ENCODE peak calls at places on chromosome 2, in four cellular contexts. U, B, M and I are unnamed samples.

GRCh38 chr2:203164311-203164935 is 74.4 kb upstream of the CYP20A1 start:
- DNase-seq in B (no peak), U (no peak), M (no peak), I (no peak)

GRCh38 chr2:73284296-73285161 is at the start of gene FBXO41:
- DNase-seq in M (peak), U (peak), B (peak), I (peak)

GRCh38 chr2:164831887-164832286 is 9.7 kb downstream of the COBLL1 start:
- DNase-seq in U (no peak), M (no peak), B (no peak), I (no peak)

GRCh38 chr2:148614332-148615049 is 30.1 kb upstream of the EPC2 start:
- DNase-seq in U (peak), B (no peak), M (peak), I (no peak)

GRCh38 chr2:39515273-39515896 is 78.3 kb upstream of the MAP4K3 start:
- DNase-seq in U (no peak), B (peak), M (no peak), I (peak)

GRCh38 chr2:204686415-204686814 is 141.1 kb downstream of the PARD3B start:
- DNase-seq in U (no peak), B (no peak), M (no peak), I (no peak)

GRCh38 chr2:147198651-147199171 is 646.1 kb upstream of the ACVR2A start:
- DNase-seq in B (no peak), M (no peak), U (no peak), I (no peak)

GRCh38 chr2:79585701-79586428 is 73.0 kb downstream of the CTNNA2 start:
- DNase-seq in B (no peak), U (no peak), M (no peak), I (no peak)

GRCh38 chr2:24179683-24180082 is 4.8 kb downstream of the FAM228A start:
- DNase-seq in M (no peak), B (no peak), U (no peak), I (no peak)

GRCh38 chr2:190860985-190861721 is 19.5 kb upstream of the GLS start:
- DNase-seq in U (no peak), M (peak), B (no peak), I (no peak)

GRCh38 chr2:161250864-161251436 is 57.3 kb upstream of the PSMD14 start:
- DNase-seq in U (no peak), B (peak), M (no peak), I (peak)

GRCh38 chr2:112834379-112835014 is 2.1 kb downstream of the IL1B start:
- DNase-seq in B (no peak), U (no peak), M (no peak), I (peak)

DNA sequence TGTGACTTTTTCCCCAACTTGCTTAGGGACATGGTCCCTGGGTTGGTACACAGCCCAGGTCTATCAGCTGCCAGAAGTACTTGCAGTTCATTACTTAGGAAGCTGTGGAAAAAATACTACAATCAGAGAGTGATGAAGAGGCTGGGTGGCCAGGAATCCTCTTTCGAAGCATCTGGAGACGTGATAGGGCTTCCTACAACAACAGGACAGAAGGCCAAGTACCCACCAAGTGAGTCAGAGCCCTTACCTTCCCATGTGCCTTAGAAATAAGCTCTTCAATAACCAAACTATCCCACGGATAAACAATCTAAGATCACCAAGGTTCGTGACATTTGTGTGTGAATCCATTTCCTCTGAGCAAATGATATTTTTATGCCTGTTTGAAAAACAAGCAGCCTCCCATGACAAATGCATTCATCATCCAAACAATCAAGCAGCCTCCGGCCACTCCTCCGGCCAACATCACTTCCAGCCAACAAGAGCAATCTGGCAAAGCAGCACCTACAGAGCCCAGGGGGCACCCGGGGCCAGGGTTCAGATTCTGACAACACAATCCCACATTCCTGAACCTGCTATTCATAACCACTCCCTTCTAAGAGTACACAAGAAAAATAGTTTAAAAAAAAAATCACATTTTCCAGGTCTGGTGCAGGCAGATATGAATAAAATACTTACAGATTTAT is 26.4 kb downstream of the TBC1D8 start:
- DNase-seq in U (no peak), B (no peak), M (no peak), I (peak)
- TF ChIP-seq HDAC6 in U (no peak), B (no peak), M (no peak), I (no peak)

GRCh38 chr2:241553512-241553830 is 5.1 kb upstream of the BOK start:
- DNase-seq in U (no peak), B (no peak), M (no peak), I (no peak)

GRCh38 chr2:241551599-241551997 is 6.9 kb upstream of the BOK start:
- DNase-seq in U (no peak), M (no peak), B (no peak), I (no peak)

GRCh38 chr2:241550616-241551580 is 7.6 kb upstream of the BOK start:
- DNase-seq in M (no peak), U (no peak), B (no peak), I (no peak)

GRCh38 chr2:241553981-241554380 is 4.6 kb upstream of the BOK start:
- DNase-seq in U (no peak), B (no peak), M (no peak), I (no peak)

DNA sequence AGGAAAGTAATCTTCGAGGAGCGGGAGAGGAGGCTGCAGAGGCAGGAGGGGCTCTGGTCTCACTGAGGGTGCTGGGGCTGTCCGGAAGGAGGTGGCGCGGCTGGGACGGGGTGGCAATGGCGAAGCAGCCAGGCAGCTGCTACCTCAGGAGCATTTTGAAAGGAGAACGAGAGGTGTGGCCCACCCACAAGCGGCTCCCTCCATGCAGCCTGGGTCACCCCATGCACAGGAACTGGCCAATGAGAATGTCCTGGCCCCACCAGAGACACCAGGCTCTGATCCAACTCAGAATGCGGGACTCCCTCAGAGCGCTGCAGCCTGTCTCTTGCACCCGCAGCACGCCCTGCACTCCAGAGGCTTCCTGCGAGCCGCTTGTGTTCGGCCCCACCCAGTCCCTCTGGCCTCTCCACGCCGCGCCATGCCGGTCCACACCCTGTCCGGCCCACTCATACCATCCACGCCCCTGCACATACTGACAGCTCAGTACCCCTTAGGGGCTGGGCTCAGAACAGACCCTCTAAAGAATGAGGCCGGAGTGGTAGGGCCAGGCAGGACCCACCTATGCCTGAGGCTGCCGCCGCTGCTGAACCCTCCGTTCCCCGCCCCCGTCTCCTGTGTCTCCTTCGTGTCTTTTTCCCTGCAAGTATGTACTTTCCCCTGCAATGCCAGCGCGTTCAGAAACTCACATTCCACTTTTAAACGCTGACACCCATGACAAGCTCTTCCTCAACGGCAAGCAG is 6.4 kb upstream of the BOK start:
- DNase-seq in M (no peak), B (no peak), U (no peak), I (no peak)
- TF ChIP-seq HDAC6 in M (no peak), B (no peak), U (no peak), I (no peak)

GRCh38 chr2:46162329-46162870 is 134.8 kb upstream of the EPAS1 start:
- DNase-seq in B (no peak), M (no peak), U (no peak), I (no peak)
- TF ChIP-seq HDAC6 in B (no peak), M (no peak), U (no peak), I (no peak)

GRCh38 chr2:84550916-84551315 is 34.6 kb downstream of the DNAH6 start:
- DNase-seq in U (no peak), B (no peak), M (no peak), I (no peak)

GRCh38 chr2:84559838-84560237 is 43.5 kb downstream of the DNAH6 start:
- DNase-seq in U (no peak), M (no peak), B (no peak), I (no peak)

DNA sequence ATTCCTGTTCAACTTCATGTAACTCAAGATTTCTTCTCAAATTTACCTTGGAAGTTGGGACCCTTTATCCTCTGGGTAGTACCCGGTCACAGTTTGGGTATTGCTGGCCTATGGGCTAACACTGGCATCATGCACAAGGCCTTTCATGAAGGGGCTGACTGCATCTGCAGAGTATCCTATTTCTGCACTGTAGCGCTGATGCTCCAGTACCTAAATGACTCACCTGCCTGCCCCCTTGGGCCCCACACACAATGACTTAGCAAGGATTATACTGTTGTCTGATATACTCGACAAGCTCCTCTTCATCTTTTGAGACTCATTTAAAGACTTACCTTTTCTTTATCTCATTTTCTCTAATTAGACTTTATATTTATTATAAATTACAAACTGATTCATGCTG is 39.9 kb downstream of the DNAH6 start:
- DNase-seq in M (no peak), B (no peak), U (no peak), I (no peak)
- TF ChIP-seq HDAC6 in M (no peak), B (no peak), U (no peak), I (no peak)

GRCh38 chr2:127911737-127912136 is 26.0 kb upstream of the AMMECR1L start:
- DNase-seq in M (no peak), U (no peak), B (no peak), I (no peak)

GRCh38 chr2:127917916-127918315 is 32.2 kb upstream of the AMMECR1L start:
- DNase-seq in U (no peak), B (no peak), M (no peak), I (no peak)

GRCh38 chr2:127910415-127910814 is 24.7 kb upstream of the AMMECR1L start:
- DNase-seq in B (no peak), U (no peak), M (no peak), I (no peak)

GRCh38 chr2:127909019-127909418 is 23.3 kb upstream of the AMMECR1L start:
- DNase-seq in B (no peak), U (no peak), M (no peak), I (peak)

GRCh38 chr2:127913808-127914457 is 28.2 kb upstream of the AMMECR1L start:
- DNase-seq in U (no peak), B (no peak), M (no peak), I (no peak)
- TF ChIP-seq HDAC6 in U (no peak), B (no peak), M (no peak), I (no peak)

GRCh38 chr2:200523604-200524003 is 2.4 kb upstream of the SGO2 start:
- DNase-seq in U (no peak), B (no peak), M (no peak), I (no peak)

GRCh38 chr2:200523158-200523557 is 2.8 kb upstream of the SGO2 start:
- DNase-seq in B (no peak), M (no peak), U (no peak), I (no peak)

GRCh38 chr2:200525551-200525881 is 491 bp upstream of the SGO2 start:
- DNase-seq in B (no peak), U (no peak), M (no peak), I (no peak)

GRCh38 chr2:200525882-200526651 is at the start of gene SGO2:
- DNase-seq in M (peak), U (peak), B (peak), I (peak)

DNA sequence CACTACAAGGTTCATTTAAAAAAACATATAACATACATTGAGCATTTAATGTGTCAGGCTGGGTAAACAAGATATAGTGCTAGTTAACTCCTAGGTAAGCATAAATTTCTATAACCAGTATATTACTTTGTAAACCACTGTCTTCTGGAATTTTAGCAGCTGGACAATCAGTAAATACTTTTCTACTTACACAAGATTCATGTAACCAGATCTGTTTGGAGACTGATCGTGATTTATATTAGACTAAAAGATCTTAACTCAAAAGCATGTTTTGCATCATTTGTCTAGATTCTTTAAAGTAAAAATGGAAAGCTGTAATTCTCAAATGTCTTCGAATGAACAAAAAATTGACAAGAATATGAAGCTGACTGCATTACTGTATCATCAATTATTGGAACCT is 941 bp upstream of the SGO2 start:
- DNase-seq in U (no peak), B (no peak), M (no peak), I (no peak)
- TF ChIP-seq HDAC6 in U (no peak), B (no peak), M (no peak), I (no peak)

DNA sequence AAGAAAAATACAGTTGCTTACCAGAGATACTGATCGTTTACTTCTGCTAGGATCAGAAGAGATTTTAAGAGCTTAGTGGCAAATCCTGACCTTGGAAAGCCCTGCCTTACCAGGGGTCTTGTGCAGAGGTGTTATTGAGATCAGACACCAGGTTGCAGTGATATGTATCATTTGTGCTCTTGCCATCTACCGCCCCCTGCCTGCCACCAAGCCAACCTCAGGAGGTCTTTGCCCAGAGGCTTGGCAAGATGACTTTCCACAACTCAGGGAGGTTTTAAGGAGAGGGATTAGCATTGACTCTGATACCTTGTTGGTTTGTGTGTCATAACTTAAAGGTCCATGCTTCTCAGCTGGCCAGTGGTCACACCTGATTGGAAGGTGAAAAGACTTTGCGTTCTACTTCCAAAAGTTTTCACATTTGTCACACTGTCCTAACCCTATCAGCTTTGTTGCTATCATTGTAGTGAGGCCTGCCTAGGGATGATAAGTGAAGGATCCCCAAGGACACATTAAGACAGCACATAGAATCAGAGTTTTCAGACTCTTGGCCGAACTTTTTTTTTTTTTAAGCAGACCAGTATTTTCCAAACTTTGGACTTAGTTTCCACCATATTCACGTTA is 46.2 kb upstream of the MGAT5 start:
- DNase-seq in B (peak), U (no peak), M (peak), I (peak)
- TF ChIP-seq HDAC6 in B (no peak), U (no peak), M (no peak), I (no peak)

GRCh38 chr2:217125004-217125403 is 265.1 kb upstream of the TNP1 start:
- DNase-seq in M (no peak), B (no peak), U (no peak), I (no peak)

GRCh38 chr2:217124050-217124449 is 264.2 kb upstream of the TNP1 start:
- DNase-seq in M (no peak), B (no peak), U (no peak), I (no peak)

GRCh38 chr2:217127744-217128143 is 267.9 kb upstream of the TNP1 start:
- DNase-seq in B (no peak), U (no peak), M (no peak), I (no peak)
- TF ChIP-seq HDAC6 in B (no peak), U (no peak), M (no peak), I (no peak)

GRCh38 chr2:233705911-233706506 is 6.7 kb upstream of the UGT1A5 start:
- DNase-seq in M (no peak), B (no peak), U (no peak), I (no peak)

GRCh38 chr2:233708942-233709341 is 3.8 kb upstream of the UGT1A5 start:
- DNase-seq in U (no peak), B (peak), M (no peak), I (no peak)

GRCh38 chr2:233706720-233707119 is 6.0 kb upstream of the UGT1A5 start:
- DNase-seq in M (no peak), B (no peak), U (no peak), I (no peak)

GRCh38 chr2:233711312-233712008 is 1.2 kb upstream of the UGT1A5 start:
- DNase-seq in U (peak), B (peak), M (peak), I (peak)

DNA sequence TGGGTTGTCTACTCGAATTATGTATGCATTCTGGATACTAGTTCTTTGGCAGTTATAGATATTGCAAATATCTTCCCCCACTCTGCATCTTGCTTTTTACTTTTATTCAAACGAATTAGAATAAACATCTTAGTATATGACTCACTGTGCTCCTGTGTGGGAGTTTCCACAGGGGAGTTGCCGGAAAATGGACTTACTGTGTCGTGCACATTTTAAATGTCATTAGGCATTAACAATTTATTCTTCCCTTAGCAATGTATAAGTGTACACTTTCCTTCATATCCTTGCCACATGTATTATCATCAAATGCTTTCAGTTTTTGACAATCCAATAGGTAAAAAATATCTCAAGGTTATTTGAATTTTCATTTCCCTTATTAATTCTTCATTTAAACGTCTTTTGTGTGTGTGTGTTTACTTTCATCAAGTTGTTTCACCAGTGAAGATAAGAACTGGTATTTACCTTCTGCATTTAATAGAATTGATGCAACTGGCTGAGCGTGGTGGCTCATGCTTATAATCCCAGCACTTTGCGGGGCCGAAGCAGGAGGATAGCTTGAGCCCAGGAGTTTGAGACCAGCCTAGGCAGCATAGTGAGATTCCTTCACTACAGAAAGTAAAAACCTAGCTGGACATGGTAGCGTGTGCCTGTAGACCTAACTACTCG is 4.6 kb upstream of the UGT1A5 start:
- DNase-seq in B (no peak), M (no peak), U (no peak), I (no peak)
- TF ChIP-seq HDAC6 in B (no peak), M (no peak), U (no peak), I (no peak)

GRCh38 chr2:14257801-14258507 is 374.6 kb upstream of the LRATD1 start:
- DNase-seq in B (no peak), U (no peak), M (no peak), I (no peak)
- TF ChIP-seq HDAC6 in B (no peak), U (no peak), M (no peak), I (no peak)